ENCODE peak calls at places on chromosomes 7 and 10, in six cellular contexts. J, M, W, N, K and A are unnamed samples.

GRCh38 chr7:2729043-2729892 is 41.3 kb downstream of the AMZ1 start:
- DNase-seq in J (no peak), K (no peak), W (peak; percentile 48), N (no peak), M (no peak), A (no peak)

GRCh38 chr10:27065084-27065483 is 35.2 kb downstream of the ANKRD26 start:
- DNase-seq in K (no peak), M (no peak), W (no peak), N (no peak), J (no peak), A (no peak)

GRCh38 chr10:129531195-129531968 is 64.3 kb downstream of the MGMT start:
- DNase-seq in N (no peak), W (no peak), K (peak; percentile 45), M (no peak), J (no peak), A (peak; percentile 75)

GRCh38 chr7:118573065-118573464 is 348.6 kb downstream of the ANKRD7 start:
- DNase-seq in W (no peak), J (no peak), N (no peak), M (no peak), K (peak; percentile 99), A (no peak)

GRCh38 chr7:23334482-23335056 is 35.4 kb downstream of the MALSU1 start:
- DNase-seq in J (no peak), M (no peak), N (peak; percentile 100), W (no peak), K (no peak), A (peak; percentile 99)

GRCh38 chr7:133512560-133512959 is 259.7 kb downstream of the EXOC4 start:
- DNase-seq in M (no peak), W (no peak), J (no peak), K (no peak), N (no peak), A (peak; percentile 94)

GRCh38 chr10:24120651-24121050 is 88.3 kb upstream of the KIAA1217 start:
- DNase-seq in J (no peak), W (no peak), K (no peak), M (no peak), N (no peak), A (no peak)

GRCh38 chr10:3886191-3886590 is 101.2 kb upstream of the KLF6 start:
- DNase-seq in W (peak; percentile 49), M (no peak), K (peak; percentile 23), N (no peak), J (peak; percentile 42), A (no peak)

GRCh38 chr10:127537924-127538323 is 11.2 kb upstream of the NPS start:
- DNase-seq in J (no peak), K (no peak), N (no peak), M (no peak), W (no peak), A (no peak)

GRCh38 chr7:70530191-70530590 is 601.8 kb upstream of the GALNT17 start:
- DNase-seq in M (no peak), W (no peak), K (no peak), N (no peak), J (no peak), A (no peak)